ENCODE peak calls at places on chromosomes 16 and 17, in ten cellular contexts. One of them, this sample, is unnamed.

GRCh38 chr17:68383443-68384321 is 73.6 kb downstream of the WIPI1 start:
- DNase-seq in progenitor cell of endocrine pancreas: no peak
- DNase-seq in C1 segment of cervical spinal cord: no peak
- DNase-seq in GM10248: no peak
- DNase-seq in GM19239: no peak
- DNase-seq in neural progenitor cell: no peak
- DNase-seq in fibroblast of pulmonary artery: peak; percentile 93
- DNase-seq in PC-9: no peak
- DNase-seq in activated gamma-delta T cell: no peak
- DNase-seq in GDM1: no peak
- DNase-seq in this sample: peak; percentile 56

GRCh38 chr16:49886554-49887121 is 30.7 kb upstream of the ZNF423 start:
- DNase-seq in progenitor cell of endocrine pancreas: no peak
- DNase-seq in C1 segment of cervical spinal cord: no peak
- DNase-seq in GM10248: no peak
- DNase-seq in GM19239: no peak
- DNase-seq in neural progenitor cell: no peak
- DNase-seq in fibroblast of pulmonary artery: no peak
- DNase-seq in PC-9: no peak
- DNase-seq in activated gamma-delta T cell: no peak
- DNase-seq in GDM1: no peak
- DNase-seq in this sample: no peak

GRCh38 chr16:1564325-1564724 is 30.9 kb downstream of the TMEM204 start:
- DNase-seq in progenitor cell of endocrine pancreas: no peak
- DNase-seq in C1 segment of cervical spinal cord: no peak
- DNase-seq in GM10248: no peak
- DNase-seq in GM19239: no peak
- DNase-seq in neural progenitor cell: no peak
- DNase-seq in fibroblast of pulmonary artery: no peak
- DNase-seq in PC-9: no peak
- DNase-seq in activated gamma-delta T cell: no peak
- DNase-seq in GDM1: no peak
- DNase-seq in this sample: no peak

GRCh38 chr16:2955779-2956565 is 8.1 kb upstream of the KREMEN2 start:
- DNase-seq in progenitor cell of endocrine pancreas: no peak
- DNase-seq in C1 segment of cervical spinal cord: no peak
- DNase-seq in GM10248: no peak
- DNase-seq in GM19239: no peak
- DNase-seq in neural progenitor cell: no peak
- DNase-seq in fibroblast of pulmonary artery: no peak
- DNase-seq in PC-9: no peak
- DNase-seq in activated gamma-delta T cell: no peak
- DNase-seq in GDM1: peak; percentile 74
- DNase-seq in this sample: no peak

GRCh38 chr16:8869212-8869987 is 594 bp upstream of the CARHSP1 start:
- DNase-seq in progenitor cell of endocrine pancreas: no peak
- DNase-seq in C1 segment of cervical spinal cord: no peak
- DNase-seq in GM10248: no peak
- DNase-seq in GM19239: no peak
- DNase-seq in neural progenitor cell: peak; percentile 77
- DNase-seq in fibroblast of pulmonary artery: no peak
- DNase-seq in PC-9: no peak
- DNase-seq in activated gamma-delta T cell: no peak
- DNase-seq in GDM1: no peak
- DNase-seq in this sample: no peak

GRCh38 chr16:59202463-59202862 is 468.3 kb upstream of the GOT2 start:
- DNase-seq in progenitor cell of endocrine pancreas: no peak
- DNase-seq in C1 segment of cervical spinal cord: no peak
- DNase-seq in GM10248: no peak
- DNase-seq in GM19239: no peak
- DNase-seq in neural progenitor cell: no peak
- DNase-seq in fibroblast of pulmonary artery: no peak
- DNase-seq in PC-9: no peak
- DNase-seq in activated gamma-delta T cell: no peak
- DNase-seq in GDM1: no peak
- DNase-seq in this sample: no peak

GRCh38 chr17:15185625-15185991 is 79.5 kb downstream of the PMP22 start:
- DNase-seq in progenitor cell of endocrine pancreas: no peak
- DNase-seq in C1 segment of cervical spinal cord: no peak
- DNase-seq in GM10248: no peak
- DNase-seq in GM19239: no peak
- DNase-seq in neural progenitor cell: no peak
- DNase-seq in fibroblast of pulmonary artery: peak; percentile 53
- DNase-seq in PC-9: no peak
- DNase-seq in activated gamma-delta T cell: no peak
- DNase-seq in GDM1: no peak
- DNase-seq in this sample: no peak

GRCh38 chr16:46976550-46976949 is 3.1 kb upstream of the DNAJA2 start:
- DNase-seq in progenitor cell of endocrine pancreas: no peak
- DNase-seq in C1 segment of cervical spinal cord: no peak
- DNase-seq in GM10248: no peak
- DNase-seq in GM19239: no peak
- DNase-seq in neural progenitor cell: no peak
- DNase-seq in fibroblast of pulmonary artery: no peak
- DNase-seq in PC-9: peak; percentile 22
- DNase-seq in activated gamma-delta T cell: no peak
- DNase-seq in GDM1: no peak
- DNase-seq in this sample: no peak

GRCh38 chr17:35896011-35896587 is 15.9 kb upstream of the CCL5 start:
- DNase-seq in progenitor cell of endocrine pancreas: no peak
- DNase-seq in C1 segment of cervical spinal cord: no peak
- DNase-seq in GM10248: peak; percentile 47
- DNase-seq in GM19239: no peak
- DNase-seq in neural progenitor cell: no peak
- DNase-seq in fibroblast of pulmonary artery: peak; percentile 56
- DNase-seq in PC-9: no peak
- DNase-seq in activated gamma-delta T cell: no peak
- DNase-seq in GDM1: peak; percentile 87
- DNase-seq in this sample: no peak

GRCh38 chr17:78697122-78697845 is 84.8 kb downstream of the CYTH1 start:
- DNase-seq in progenitor cell of endocrine pancreas: no peak
- DNase-seq in C1 segment of cervical spinal cord: no peak
- DNase-seq in GM10248: no peak
- DNase-seq in GM19239: no peak
- DNase-seq in neural progenitor cell: no peak
- DNase-seq in fibroblast of pulmonary artery: peak; percentile 39
- DNase-seq in PC-9: no peak
- DNase-seq in activated gamma-delta T cell: no peak
- DNase-seq in GDM1: no peak
- DNase-seq in this sample: no peak

GRCh38 chr16:11634307-11634706 is 33.9 kb upstream of the SNN start:
- DNase-seq in progenitor cell of endocrine pancreas: no peak
- DNase-seq in C1 segment of cervical spinal cord: no peak
- DNase-seq in GM10248: no peak
- DNase-seq in GM19239: no peak
- DNase-seq in neural progenitor cell: no peak
- DNase-seq in fibroblast of pulmonary artery: no peak
- DNase-seq in PC-9: no peak
- DNase-seq in activated gamma-delta T cell: no peak
- DNase-seq in GDM1: no peak
- DNase-seq in this sample: no peak

GRCh38 chr17:57940217-57940616 is 15.0 kb downstream of the CUEDC1 start:
- DNase-seq in progenitor cell of endocrine pancreas: no peak
- DNase-seq in C1 segment of cervical spinal cord: no peak
- DNase-seq in GM10248: no peak
- DNase-seq in GM19239: no peak
- DNase-seq in neural progenitor cell: no peak
- DNase-seq in fibroblast of pulmonary artery: no peak
- DNase-seq in PC-9: no peak
- DNase-seq in activated gamma-delta T cell: no peak
- DNase-seq in GDM1: no peak
- DNase-seq in this sample: no peak

GRCh38 chr16:71230122-71230845 is at the start of gene HYDIN:
- DNase-seq in progenitor cell of endocrine pancreas: peak; percentile 79
- DNase-seq in C1 segment of cervical spinal cord: peak; percentile 9
- DNase-seq in GM10248: no peak
- DNase-seq in GM19239: no peak
- DNase-seq in neural progenitor cell: peak; percentile 98
- DNase-seq in fibroblast of pulmonary artery: peak; percentile 44
- DNase-seq in PC-9: peak; percentile 90
- DNase-seq in activated gamma-delta T cell: no peak
- DNase-seq in GDM1: no peak
- DNase-seq in this sample: peak; percentile 5

GRCh38 chr16:68422396-68422964 is 25.8 kb downstream of the SMPD3 start:
- DNase-seq in progenitor cell of endocrine pancreas: no peak
- DNase-seq in C1 segment of cervical spinal cord: no peak
- DNase-seq in GM10248: no peak
- DNase-seq in GM19239: no peak
- DNase-seq in neural progenitor cell: no peak
- DNase-seq in fibroblast of pulmonary artery: no peak
- DNase-seq in PC-9: no peak
- DNase-seq in activated gamma-delta T cell: no peak
- DNase-seq in GDM1: no peak
- DNase-seq in this sample: no peak

GRCh38 chr17:42034059-42034458 is 14.2 kb downstream of the NKIRAS2 start:
- DNase-seq in progenitor cell of endocrine pancreas: no peak
- DNase-seq in C1 segment of cervical spinal cord: no peak
- DNase-seq in GM10248: no peak
- DNase-seq in GM19239: no peak
- DNase-seq in neural progenitor cell: no peak
- DNase-seq in fibroblast of pulmonary artery: no peak
- DNase-seq in PC-9: no peak
- DNase-seq in activated gamma-delta T cell: no peak
- DNase-seq in GDM1: no peak
- DNase-seq in this sample: no peak

GRCh38 chr16:1976951-1977874 is 4.1 kb downstream of the NOXO1 start:
- DNase-seq in progenitor cell of endocrine pancreas: no peak
- DNase-seq in C1 segment of cervical spinal cord: no peak
- DNase-seq in GM10248: no peak
- DNase-seq in GM19239: no peak
- DNase-seq in neural progenitor cell: no peak
- DNase-seq in fibroblast of pulmonary artery: no peak
- DNase-seq in PC-9: no peak
- DNase-seq in activated gamma-delta T cell: no peak
- DNase-seq in GDM1: no peak
- DNase-seq in this sample: no peak

GRCh38 chr17:38465420-38466345 is 37.4 kb downstream of the ARHGAP23 start:
- DNase-seq in progenitor cell of endocrine pancreas: no peak
- DNase-seq in C1 segment of cervical spinal cord: peak; percentile 67
- DNase-seq in GM10248: peak; percentile 20
- DNase-seq in GM19239: no peak
- DNase-seq in neural progenitor cell: no peak
- DNase-seq in fibroblast of pulmonary artery: peak; percentile 45
- DNase-seq in PC-9: peak; percentile 69
- DNase-seq in activated gamma-delta T cell: no peak
- DNase-seq in GDM1: no peak
- DNase-seq in this sample: peak; percentile 10

GRCh38 chr16:20383106-20384029 is 21.2 kb downstream of the PDILT start:
- DNase-seq in progenitor cell of endocrine pancreas: peak; percentile 70
- DNase-seq in C1 segment of cervical spinal cord: peak; percentile 15
- DNase-seq in GM10248: peak; percentile 64
- DNase-seq in GM19239: peak; percentile 31
- DNase-seq in neural progenitor cell: peak; percentile 86
- DNase-seq in fibroblast of pulmonary artery: peak; percentile 69
- DNase-seq in PC-9: peak; percentile 58
- DNase-seq in activated gamma-delta T cell: no peak
- DNase-seq in GDM1: no peak
- DNase-seq in this sample: peak; percentile 53

GRCh38 chr17:29918922-29919856 is 10.8 kb downstream of the SSH2 start:
- DNase-seq in progenitor cell of endocrine pancreas: no peak
- DNase-seq in C1 segment of cervical spinal cord: no peak
- DNase-seq in GM10248: no peak
- DNase-seq in GM19239: no peak
- DNase-seq in neural progenitor cell: no peak
- DNase-seq in fibroblast of pulmonary artery: peak; percentile 55
- DNase-seq in PC-9: peak; percentile 20
- DNase-seq in activated gamma-delta T cell: no peak
- DNase-seq in GDM1: no peak
- DNase-seq in this sample: peak; percentile 75

This sample was measured in RCC 7860.